ENCODE peak calls at places on chromosomes 12 and 14, in seven cellular contexts. B is A549, E is astrocyte of the cerebellum, I is LoVo, D is A673, Q is skeletal muscle cell, N is dermis blood vessel endothelial cell. H is an unnamed sample.

GRCh38 chr12:3962661-3963483 is 89.7 kb upstream of the PARP11 start:
- DNase-seq in Q (no peak), I (no peak), D (no peak), E (no peak), B (no peak), N (no peak), H (no peak)

GRCh38 chr12:92224685-92225331 is 79.2 kb upstream of the BTG1 start:
- DNase-seq in I (peak), B (peak), N (no peak), D (no peak), Q (no peak), E (peak), H (no peak)

GRCh38 chr12:46507766-46508165 is 135.2 kb upstream of the SLC38A2 start:
- DNase-seq in E (no peak), B (no peak), D (no peak), N (no peak), Q (no peak), I (no peak), H (no peak)

GRCh38 chr12:4221157-4221556 is 52.4 kb upstream of the CCND2 start:
- DNase-seq in B (no peak), D (no peak), N (peak), Q (peak), I (no peak), E (no peak), H (no peak)

GRCh38 chr12:19518209-19518608 is 78.9 kb downstream of the AEBP2 start:
- DNase-seq in B (peak), E (no peak), Q (no peak), N (no peak), D (no peak), I (no peak), H (no peak)

GRCh38 chr12:123040106-123040505 is 59.6 kb downstream of the ARL6IP4 start:
- DNase-seq in Q (no peak), N (no peak), B (no peak), D (no peak), I (no peak), E (no peak), H (no peak)

GRCh38 chr12:58414398-58414871 is 473.1 kb downstream of the ATP23 start:
- DNase-seq in B (peak), N (peak), I (no peak), D (no peak), E (no peak), Q (peak), H (no peak)

GRCh38 chr12:46386360-46386867 is 13.8 kb upstream of the SLC38A2 start:
- DNase-seq in I (no peak), N (peak), D (peak), E (peak), Q (peak), B (peak), H (no peak)

GRCh38 chr12:63496654-63497053 is 171.6 kb downstream of the DPY19L2 start:
- DNase-seq in I (no peak), D (no peak), Q (no peak), E (no peak), B (no peak), N (no peak), H (no peak)

GRCh38 chr12:107400686-107401447 is 284.7 kb upstream of the PWP1 start:
- DNase-seq in N (no peak), Q (peak), I (no peak), E (peak), B (peak), D (peak), H (no peak)

GRCh38 chr12:80837342-80837978 is 100.3 kb downstream of the LIN7A start:
- DNase-seq in D (peak), I (peak), E (peak), Q (peak), N (peak), B (peak), H (peak)

GRCh38 chr12:11839093-11839641 is 189.7 kb downstream of the ETV6 start:
- DNase-seq in I (peak), Q (no peak), E (peak), D (no peak), N (peak), B (no peak), H (peak)

GRCh38 chr12:60335765-60336164 is 739.9 kb downstream of the SLC16A7 start:
- DNase-seq in N (peak), B (peak), I (peak), Q (peak), E (peak), D (no peak), H (no peak)

GRCh38 chr14:31834616-31835015 is 242.5 kb upstream of the ARHGAP5 start:
- DNase-seq in N (peak), I (no peak), Q (peak), B (peak), D (peak), E (peak), H (no peak)

GRCh38 chr12:89731614-89732013 is 23.0 kb upstream of the ATP2B1 start:
- DNase-seq in E (no peak), D (peak), I (no peak), B (no peak), N (peak), Q (peak), H (no peak)

GRCh38 chr14:37081220-37081619 is 91.2 kb downstream of the SLC25A21 start:
- DNase-seq in E (no peak), D (no peak), Q (no peak), N (no peak), B (peak), I (peak), H (no peak)

GRCh38 chr14:23401331-23401730 is 6.7 kb downstream of the MYH6 start:
- DNase-seq in Q (no peak), N (no peak), D (no peak), I (no peak), B (no peak), E (no peak), H (no peak)

GRCh38 chr12:188910-189621 is 24.9 kb downstream of the SLC6A12 start:
- DNase-seq in Q (no peak), N (peak), B (peak), E (no peak), D (peak), I (peak), H (no peak)

GRCh38 chr12:109844091-109844490 is 10.9 kb upstream of the TRPV4 start:
- DNase-seq in D (no peak), N (no peak), B (no peak), E (no peak), Q (no peak), I (no peak), H (no peak)

GRCh38 chr12:98440165-98440581 is 75.2 kb upstream of the TMPO start:
- DNase-seq in B (peak), I (no peak), E (peak), N (peak), D (peak), Q (peak), H (no peak)

GRCh38 chr14:51094282-51094821 is 553 bp downstream of the TRIM9 start:
- DNase-seq in D (peak), Q (no peak), N (no peak), E (no peak), B (peak), I (no peak), H (no peak)

GRCh38 chr12:119338593-119339363 is 4.2 kb downstream of the CCDC60 start:
- DNase-seq in Q (no peak), I (no peak), N (no peak), D (peak), E (no peak), B (no peak), H (no peak)

GRCh38 chr12:754871-755562 is 2.6 kb downstream of the WNK1 start:
- DNase-seq in I (peak), N (peak), D (peak), Q (no peak), E (no peak), B (peak), H (no peak)

GRCh38 chr14:91899777-91900176 is 32.4 kb upstream of the TC2N start:
- DNase-seq in I (no peak), Q (no peak), D (no peak), N (no peak), E (no peak), B (no peak), H (no peak)

GRCh38 chr12:27711312-27711682 is 665 bp downstream of the MRPS35 start:
- DNase-seq in D (no peak), N (no peak), Q (no peak), B (peak), E (no peak), I (peak), H (no peak)

GRCh38 chr14:103187911-103188310 is 64.7 kb downstream of the TNFAIP2 start:
- DNase-seq in Q (no peak), B (no peak), N (no peak), I (no peak), E (no peak), D (no peak), H (no peak)